ENCODE peak calls at places on chromosomes 1 and 21, in ten cellular contexts. W is suprapubic skin, J is AG04450, C is endodermal cell, Y is psoas muscle, S is keratinocyte, M is A549, X is AG09309, H is astrocyte of the cerebellum, I is esophagus squamous epithelium. B is an unnamed sample.

GRCh38 chr1:94992161-94992560 is 65.3 kb upstream of the CNN3 start:
- DNase-seq in W (no peak), J (no peak), C (no peak), Y (no peak), S (no peak), M (no peak), X (no peak), H (no peak), I (no peak), B (no peak)

GRCh38 chr21:26833460-26833939 is 11.7 kb downstream of the ADAMTS1 start:
- DNase-seq in W (no peak), J (no peak), C (no peak), Y (no peak), S (no peak), M (no peak), X (no peak), H (no peak), I (no peak), B (no peak)

GRCh38 chr1:168603501-168604107 is 27.2 kb downstream of the XCL1 start:
- DNase-seq in W (peak; percentile 83), J (no peak), C (peak; percentile 93), Y (peak; percentile 87), S (peak; percentile 28), M (peak; percentile 45), X (no peak), H (peak; percentile 53), I (no peak), B (no peak)

GRCh38 chr1:26574690-26575349 is 45.3 kb downstream of the RPS6KA1 start:
- DNase-seq in W (no peak), J (no peak), C (no peak), Y (peak; percentile 61), S (no peak), M (no peak), X (no peak), H (peak; percentile 29), I (no peak), B (no peak)

GRCh38 chr1:47440052-47440848 is 2.4 kb downstream of the FOXD2 start:
- DNase-seq in W (no peak), J (no peak), C (peak; percentile 61), Y (no peak), S (no peak), M (no peak), X (no peak), H (no peak), I (no peak), B (no peak)

GRCh38 chr21:29610960-29611359 is 312.2 kb downstream of the BACH1 start:
- DNase-seq in W (no peak), J (no peak), C (no peak), Y (no peak), S (no peak), M (no peak), X (no peak), H (no peak), I (no peak), B (no peak)

GRCh38 chr1:209790286-209791193 is 6.2 kb upstream of the C1orf74 start:
- DNase-seq in W (no peak), J (no peak), C (no peak), Y (no peak), S (no peak), M (no peak), X (no peak), H (no peak), I (no peak), B (no peak)

GRCh38 chr1:113021430-113022085 is 51.4 kb upstream of the LRIG2 start:
- DNase-seq in W (no peak), J (no peak), C (no peak), Y (no peak), S (no peak), M (no peak), X (no peak), H (no peak), I (no peak), B (no peak)

GRCh38 chr1:111739984-111740765 is 980 bp upstream of the INKA2 start:
- DNase-seq in W (no peak), J (no peak), C (peak; percentile 93), Y (peak; percentile 86), S (no peak), M (peak; percentile 35), X (no peak), H (peak; percentile 53), I (no peak), B (no peak)

GRCh38 chr21:16117331-16117730 is 387.5 kb downstream of the USP25 start:
- DNase-seq in W (no peak), J (no peak), C (no peak), Y (no peak), S (no peak), M (no peak), X (no peak), H (no peak), I (no peak), B (no peak)

GRCh38 chr1:12478612-12478985 is 139.4 kb downstream of the DHRS3 start:
- DNase-seq in W (no peak), J (no peak), C (no peak), Y (no peak), S (no peak), M (no peak), X (no peak), H (no peak), I (no peak), B (no peak)

GRCh38 chr21:38242036-38242435 is 14.8 kb upstream of the KCNJ15 start:
- DNase-seq in W (no peak), J (no peak), C (no peak), Y (no peak), S (no peak), M (no peak), X (no peak), H (no peak), I (no peak), B (no peak)

GRCh38 chr21:38234395-38235142 is 22.2 kb upstream of the KCNJ15 start:
- DNase-seq in W (no peak), J (no peak), C (no peak), Y (no peak), S (peak; percentile 75), M (no peak), X (no peak), H (no peak), I (no peak), B (no peak)

GRCh38 chr21:38241029-38241740 is 15.6 kb upstream of the KCNJ15 start:
- DNase-seq in W (no peak), J (no peak), C (no peak), Y (no peak), S (no peak), M (no peak), X (peak; percentile 46), H (peak; percentile 96), I (no peak), B (no peak)

GRCh38 chr21:38240121-38240520 is 16.7 kb upstream of the KCNJ15 start:
- DNase-seq in W (no peak), J (no peak), C (no peak), Y (no peak), S (no peak), M (no peak), X (no peak), H (no peak), I (no peak), B (no peak)

DNA sequence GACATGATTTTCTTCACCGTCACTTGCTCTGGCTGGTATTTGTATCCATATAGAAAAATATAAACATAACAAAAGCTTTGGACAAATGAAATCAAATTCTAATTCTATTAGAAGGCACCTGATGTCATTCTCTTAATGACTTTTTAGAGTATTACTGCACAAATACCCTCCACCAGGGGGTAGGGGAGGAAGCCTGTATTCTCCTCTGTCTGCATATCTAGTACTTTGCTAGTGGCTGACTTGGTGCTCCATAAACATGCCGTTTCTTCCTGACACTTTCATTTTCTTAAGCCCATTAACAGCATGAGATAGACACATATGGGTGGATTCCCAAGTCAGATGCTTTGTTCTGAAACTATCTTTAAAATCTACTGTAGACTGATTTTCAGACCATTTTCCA is 20.6 kb upstream of the KCNJ15 start:
- DNase-seq in W (no peak), J (no peak), C (no peak), Y (no peak), S (no peak), M (no peak), X (no peak), H (no peak), I (no peak), B (no peak)
- TF ChIP-seq CTCF in W (no peak), J (peak; percentile 38), C (peak; percentile 64), Y (no peak), S (peak; percentile 38), M (no peak), X (peak; percentile 29), H (peak; percentile 26), I (no peak), B (peak; percentile 13)

GRCh38 chr1:154998818-154999650 is 3.6 kb upstream of the ZBTB7B start:
- DNase-seq in W (peak; percentile 82), J (no peak), C (peak; percentile 94), Y (peak; percentile 80), S (no peak), M (peak; percentile 82), X (no peak), H (peak; percentile 33), I (no peak), B (no peak)
- H3K4me3 ChIP-seq in W (peak overlapping the region; percentile 97), J (peak overlapping the region; percentile 43), C (no peak overlapping the region), Y (peak overlapping the region; percentile 78), S (no peak overlapping the region), M (peak overlapping the region; percentile 80), X (peak overlapping the region; percentile 88), H (peak overlapping the region; percentile 82), I (peak overlapping the region; percentile 93), B (peak overlapping the region; percentile 72)

DNA sequence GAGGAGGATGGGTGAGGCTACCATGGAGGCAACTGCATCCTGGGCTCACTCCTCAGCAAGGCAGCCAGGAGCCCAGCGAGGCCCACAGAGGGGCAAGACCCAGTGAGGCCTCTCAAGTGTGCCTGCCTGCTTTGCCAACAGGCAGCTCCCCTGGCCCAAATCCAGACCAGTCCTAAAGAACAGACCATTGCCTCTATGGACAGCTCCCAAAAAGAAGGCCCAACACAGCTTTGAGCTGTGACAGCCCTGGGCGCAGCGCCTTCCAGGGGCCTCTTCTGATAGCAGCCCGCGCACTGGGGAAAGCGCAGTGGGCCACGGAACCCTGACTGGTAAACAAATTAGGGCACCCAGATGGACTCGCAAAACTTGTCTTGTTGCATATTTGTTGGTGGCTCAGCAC is 25.5 kb downstream of the C1orf198 start:
- DNase-seq in W (no peak), J (no peak), C (no peak), Y (no peak), S (no peak), M (no peak), X (no peak), H (no peak), I (no peak), B (no peak)
- TF ChIP-seq CTCF in W (no peak), J (no peak), C (no peak), Y (no peak), S (no peak), M (no peak), X (no peak), H (no peak), I (no peak), B (no peak)

GRCh38 chr1:156194300-156194652 is 372 bp downstream of the SLC25A44 start:
- DNase-seq in W (no peak), J (no peak), C (no peak), Y (no peak), S (no peak), M (no peak), X (no peak), H (no peak), I (no peak), B (no peak)
- H3K4me3 ChIP-seq in W (peak overlapping the region; percentile 77), J (peak overlapping the region; percentile 92), C (peak overlapping the region; percentile 95), Y (peak overlapping the region; percentile 100), S (peak overlapping the region; percentile 62), M (peak overlapping the region; percentile 84), X (peak overlapping the region; percentile 90), H (peak overlapping the region; percentile 95), I (peak overlapping the region; percentile 88), B (peak overlapping the region; percentile 98)

GRCh38 chr1:7576946-7577657 is 194.0 kb upstream of the VAMP3 start:
- DNase-seq in W (no peak), J (no peak), C (peak; percentile 83), Y (peak; percentile 24), S (no peak), M (peak; percentile 12), X (no peak), H (no peak), I (no peak), B (no peak)
- TF ChIP-seq CTCF in W (no peak), J (peak; percentile 61), C (peak; percentile 63), Y (no peak), S (no peak), M (no peak), X (peak; percentile 59), H (peak; percentile 40), I (no peak), B (peak; percentile 62)

B was measured in AG04449.